ENCODE peak calls at places on chromosomes 2 and 18, in six cellular contexts. P is colonic mucosa, L is cardiac muscle cell, V is AG04450, Y is psoas muscle, E is osteoblast. S is an unnamed sample.

GRCh38 chr2:187934692-187935091 is 357.0 kb upstream of the GULP1 start:
- DNase-seq in P (no peak), L (no peak), V (no peak), Y (no peak), E (no peak), S (no peak)

GRCh38 chr2:43106767-43107527 is 119.5 kb downstream of the ZFP36L2 start:
- DNase-seq in P (no peak), L (peak; percentile 44), V (no peak), Y (no peak), E (no peak), S (no peak)

GRCh38 chr2:75324716-75325291 is 125.5 kb upstream of the TACR1 start:
- DNase-seq in P (no peak), L (no peak), V (no peak), Y (no peak), E (no peak), S (no peak)

GRCh38 chr2:53631313-53632125 is 136.1 kb upstream of the CHAC2 start:
- DNase-seq in P (no peak), L (no peak), V (no peak), Y (no peak), E (no peak), S (no peak)

GRCh38 chr18:44945847-44946490 is 265.3 kb downstream of the SETBP1 start:
- DNase-seq in P (no peak), L (no peak), V (no peak), Y (no peak), E (no peak), S (no peak)

GRCh38 chr18:64201781-64202180 is 52.9 kb upstream of the LINC00305 start:
- DNase-seq in P (no peak), L (no peak), V (no peak), Y (no peak), E (no peak), S (no peak)

GRCh38 chr2:240465765-240466578 is 30.5 kb downstream of the GPC1 start:
- DNase-seq in P (no peak), L (no peak), V (no peak), Y (no peak), E (peak; percentile 49), S (no peak)

GRCh38 chr2:39640107-39640506 is 25.6 kb upstream of the TMEM178A start:
- DNase-seq in P (no peak), L (no peak), V (no peak), Y (peak; percentile 28), E (no peak), S (no peak)

GRCh38 chr2:217215877-217216276 is 356.0 kb upstream of the TNP1 start:
- DNase-seq in P (no peak), L (no peak), V (no peak), Y (no peak), E (peak; percentile 39), S (no peak)

GRCh38 chr18:5520464-5520863 is 23.3 kb downstream of the EPB41L3 start:
- DNase-seq in P (no peak), L (no peak), V (no peak), Y (no peak), E (no peak), S (no peak)

GRCh38 chr2:190098851-190099250 is 36.3 kb upstream of the MSTN start:
- DNase-seq in P (no peak), L (no peak), V (no peak), Y (no peak), E (no peak), S (no peak)

GRCh38 chr2:215311625-215312394 is at the start of gene ATIC:
- DNase-seq in P (peak; percentile 96), L (peak; percentile 97), V (peak; percentile 71), Y (peak; percentile 94), E (peak; percentile 96), S (peak; percentile 95)

GRCh38 chr2:61380120-61380881 is 90.6 kb downstream of the USP34 start:
- DNase-seq in P (no peak), L (peak; percentile 43), V (no peak), Y (no peak), E (no peak), S (no peak)

GRCh38 chr2:100291152-100291970 is 30.9 kb downstream of the LONRF2 start:
- DNase-seq in P (no peak), L (peak; percentile 97), V (peak; percentile 92), Y (peak; percentile 56), E (no peak), S (no peak)

GRCh38 chr2:130336877-130337734 is 5.6 kb upstream of the IMP4 start:
- DNase-seq in P (peak; percentile 88), L (peak; percentile 83), V (no peak), Y (no peak), E (peak; percentile 94), S (peak; percentile 86)

GRCh38 chr2:11657195-11657594 is 12.8 kb downstream of the NTSR2 start:
- DNase-seq in P (no peak), L (no peak), V (no peak), Y (no peak), E (no peak), S (no peak)

GRCh38 chr18:57727952-57728807 is 74.9 kb downstream of the ATP8B1 start:
- DNase-seq in P (peak; percentile 13), L (peak; percentile 29), V (no peak), Y (no peak), E (peak; percentile 64), S (no peak)

GRCh38 chr2:67733517-67733916 is 329.3 kb downstream of the C1D start:
- DNase-seq in P (no peak), L (peak; percentile 62), V (no peak), Y (no peak), E (no peak), S (peak; percentile 28)

GRCh38 chr18:64592246-64592645 is 443.4 kb upstream of the LINC00305 start:
- DNase-seq in P (no peak), L (no peak), V (no peak), Y (no peak), E (no peak), S (no peak)

GRCh38 chr18:21452808-21453511 is 147.5 kb downstream of the ESCO1 start:
- DNase-seq in P (no peak), L (no peak), V (no peak), Y (no peak), E (no peak), S (no peak)

GRCh38 chr2:215685218-215685962 is 249.5 kb upstream of the FN1 start:
- DNase-seq in P (no peak), L (no peak), V (no peak), Y (no peak), E (no peak), S (no peak)

DNA sequence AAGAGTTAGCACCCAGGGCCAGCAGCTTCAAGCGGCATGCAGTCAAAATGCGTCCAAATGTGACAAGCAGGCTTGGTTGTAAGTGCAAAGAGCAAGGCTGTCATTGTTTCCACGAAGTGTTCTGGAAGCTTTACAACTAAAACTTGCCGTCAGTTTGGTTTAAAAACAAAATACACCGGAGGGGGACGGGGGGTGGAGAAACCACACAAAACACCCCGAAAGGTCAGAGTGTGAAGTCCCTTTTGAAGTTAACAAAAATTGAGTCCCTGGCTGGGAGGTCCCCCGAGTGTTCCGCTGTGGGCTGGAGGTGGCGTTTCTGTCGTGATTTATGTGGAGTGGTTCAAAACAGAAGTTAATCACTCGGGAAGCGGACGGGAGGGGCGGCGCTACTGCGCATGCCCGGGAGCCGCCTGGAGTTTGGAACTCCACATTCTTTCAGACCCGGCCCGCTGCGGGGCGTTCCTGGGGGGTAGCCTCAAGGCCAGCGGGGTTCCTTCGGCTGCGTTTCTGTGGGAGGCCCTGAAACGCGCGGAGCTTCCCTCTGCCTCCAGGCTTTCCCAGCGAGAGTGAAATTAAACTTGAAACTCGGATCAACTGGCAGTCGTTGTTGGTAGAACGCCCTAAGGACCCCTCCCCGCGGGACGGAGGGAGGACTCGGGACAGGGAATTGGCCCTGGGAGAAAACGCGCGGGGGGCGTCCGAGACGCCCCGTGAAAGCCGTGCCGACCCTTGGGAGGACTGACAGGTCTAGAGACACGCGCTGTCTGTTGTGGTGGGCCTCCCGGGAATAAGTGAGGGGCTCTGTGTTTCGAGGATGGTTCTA is 1.4 kb downstream of the TGIF1 start:
- DNase-seq in P (peak; percentile 97), L (peak; percentile 94), V (peak; percentile 80), Y (peak; percentile 95), E (peak; percentile 96), S (peak; percentile 71)
- TF ChIP-seq CTCF in P (no peak), L (no peak), V (no peak), Y (no peak), E (no peak), S (no peak)

DNA sequence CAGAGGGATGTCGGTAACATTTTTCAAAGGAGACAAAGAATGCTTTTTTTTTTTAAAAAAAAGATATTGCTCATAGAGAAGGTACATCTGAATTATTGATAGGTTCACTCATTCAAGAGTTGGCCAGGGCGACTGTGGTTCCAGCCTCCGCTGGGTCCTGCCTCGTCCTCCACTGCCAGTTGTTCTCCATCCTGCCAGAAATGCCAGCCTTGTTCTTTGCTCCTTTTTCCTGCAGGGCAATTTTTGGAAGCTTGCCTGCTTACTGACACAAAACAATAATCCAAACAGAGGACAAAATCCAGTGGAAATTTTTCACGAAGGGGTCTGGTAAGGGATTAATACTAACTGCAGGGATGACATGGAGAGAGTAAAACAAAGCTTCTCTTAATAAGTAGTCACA is 1113.0 kb downstream of the CBLN2 start:
- DNase-seq in P (no peak), L (no peak), V (no peak), Y (no peak), E (no peak), S (no peak)
- TF ChIP-seq CTCF in P (no peak), L (no peak), V (no peak), Y (no peak), E (no peak), S (no peak)

GRCh38 chr2:199940373-199940772 is 14.9 kb downstream of the TYW5 start:
- DNase-seq in P (no peak), L (peak; percentile 30), V (no peak), Y (no peak), E (no peak), S (no peak)
- TF ChIP-seq CTCF in P (no peak), L (peak; percentile 22), V (peak; percentile 42), Y (peak; percentile 43), E (peak; percentile 40), S (no peak)

GRCh38 chr2:9815844-9816279 is 27.4 kb upstream of the TAF1B start:
- DNase-seq in P (no peak), L (no peak), V (no peak), Y (no peak), E (peak; percentile 55), S (no peak)

GRCh38 chr2:9815076-9815475 is 28.2 kb upstream of the TAF1B start:
- DNase-seq in P (no peak), L (no peak), V (no peak), Y (no peak), E (peak; percentile 22), S (no peak)

GRCh38 chr2:9812945-9813311 is 30.3 kb upstream of the TAF1B start:
- DNase-seq in P (no peak), L (no peak), V (no peak), Y (no peak), E (no peak), S (no peak)

GRCh38 chr2:9813312-9814128 is 29.8 kb upstream of the TAF1B start:
- DNase-seq in P (peak; percentile 73), L (peak; percentile 74), V (no peak), Y (peak; percentile 76), E (peak; percentile 95), S (peak; percentile 81)

GRCh38 chr2:9814129-9814868 is 29.0 kb upstream of the TAF1B start:
- DNase-seq in P (no peak), L (no peak), V (no peak), Y (no peak), E (peak; percentile 65), S (no peak)
- TF ChIP-seq CTCF in P (peak; percentile 13), L (no peak), V (no peak), Y (no peak), E (no peak), S (no peak)